ENCODE peak calls at places on chromosomes 12 and 14, in six cellular contexts. N is fibroblast of lung, B is GM23338, F is MM.1S, H is PC-3, J is mammary epithelial cell. M is an unnamed sample.

GRCh38 chr12:108166505-108166904 is 37.4 kb downstream of the WSCD2 start:
- DNase-seq in N (no peak), B (no peak), F (no peak), H (no peak), J (no peak), M (no peak)

GRCh38 chr14:58133739-58134138 is 18.3 kb downstream of the ARMH4 start:
- DNase-seq in N (peak; percentile 89), B (no peak), F (no peak), H (peak; percentile 97), J (peak; percentile 67), M (no peak)

GRCh38 chr12:44930972-44931600 is 55.0 kb upstream of the NELL2 start:
- DNase-seq in N (peak; percentile 49), B (peak; percentile 95), F (peak; percentile 84), H (peak; percentile 86), J (peak; percentile 47), M (peak; percentile 56)

GRCh38 chr12:46260153-46260912 is 8.5 kb downstream of the SLC38A1 start:
- DNase-seq in N (peak; percentile 69), B (peak; percentile 88), F (no peak), H (peak; percentile 25), J (no peak), M (peak; percentile 39)

GRCh38 chr12:57219993-57220728 is 3.6 kb downstream of the NXPH4 start:
- DNase-seq in N (no peak), B (peak; percentile 44), F (no peak), H (no peak), J (no peak), M (no peak)

GRCh38 chr12:54384591-54385041 is at the start of gene ZNF385A:
- DNase-seq in N (no peak), B (no peak), F (no peak), H (no peak), J (no peak), M (no peak)

GRCh38 chr12:3964404-3964803 is 91.2 kb upstream of the PARP11 start:
- DNase-seq in N (no peak), B (peak; percentile 85), F (peak; percentile 58), H (no peak), J (no peak), M (no peak)

GRCh38 chr12:131378861-131379665 is 331.8 kb upstream of the SFSWAP start:
- DNase-seq in N (no peak), B (no peak), F (no peak), H (no peak), J (no peak), M (no peak)

GRCh38 chr14:79417961-79418360 is 793.3 kb downstream of the DIO2 start:
- DNase-seq in N (peak; percentile 45), B (no peak), F (no peak), H (no peak), J (no peak), M (no peak)

GRCh38 chr12:460301-461230 is 827 bp downstream of the B4GALNT3 start:
- DNase-seq in N (peak; percentile 15), B (peak; percentile 50), F (no peak), H (no peak), J (peak; percentile 14), M (no peak)
- TF ChIP-seq EZH2 in N (no peak), B (no peak), F (no peak), H (no peak), J (no peak), M (no peak)

GRCh38 chr12:52259850-52260249 is 14.6 kb upstream of the KRT86 start:
- DNase-seq in N (no peak), B (no peak), F (no peak), H (no peak), J (no peak), M (no peak)

GRCh38 chr12:52257074-52257551 is 17.3 kb upstream of the KRT86 start:
- DNase-seq in N (no peak), B (no peak), F (no peak), H (no peak), J (no peak), M (no peak)

GRCh38 chr12:52256165-52256935 is 18.1 kb upstream of the KRT86 start:
- DNase-seq in N (no peak), B (no peak), F (no peak), H (peak; percentile 17), J (no peak), M (peak; percentile 29)

GRCh38 chr12:52260351-52261210 is 13.9 kb upstream of the KRT86 start:
- DNase-seq in N (peak; percentile 78), B (no peak), F (no peak), H (peak; percentile 34), J (no peak), M (no peak)

GRCh38 chr12:52258335-52258901 is 16.0 kb upstream of the KRT86 start:
- DNase-seq in N (peak; percentile 47), B (peak; percentile 75), F (no peak), H (no peak), J (no peak), M (no peak)
- TF ChIP-seq EZH2 in N (peak; percentile 76), B (peak; percentile 14), F (no peak), H (no peak), J (no peak), M (no peak)

GRCh38 chr12:31323466-31324115 is 2.4 kb downstream of the SINHCAF start:
- DNase-seq in N (no peak), B (peak; percentile 56), F (peak; percentile 12), H (no peak), J (peak; percentile 52), M (no peak)

GRCh38 chr12:31325524-31325875 is 450 bp downstream of the SINHCAF start:
- DNase-seq in N (no peak), B (no peak), F (peak; percentile 13), H (no peak), J (no peak), M (no peak)

GRCh38 chr12:31322651-31323248 is 3.2 kb downstream of the SINHCAF start:
- DNase-seq in N (peak; percentile 78), B (peak; percentile 51), F (no peak), H (no peak), J (peak; percentile 34), M (peak; percentile 53)

GRCh38 chr12:31324845-31325523 is 966 bp downstream of the SINHCAF start:
- DNase-seq in N (peak; percentile 55), B (peak; percentile 38), F (peak; percentile 51), H (peak; percentile 47), J (peak; percentile 61), M (no peak)

GRCh38 chr12:31324116-31324844 is 1.7 kb downstream of the SINHCAF start:
- DNase-seq in N (peak; percentile 83), B (peak; percentile 76), F (peak; percentile 71), H (peak; percentile 65), J (peak; percentile 72), M (peak; percentile 84)
- TF ChIP-seq EZH2 in N (no peak), B (no peak), F (no peak), H (no peak), J (no peak), M (no peak)

GRCh38 chr14:56794088-56794556 is 16.2 kb downstream of the OTX2 start:
- DNase-seq in N (no peak), B (peak; percentile 90), F (no peak), H (no peak), J (no peak), M (no peak)
- TF ChIP-seq EZH2 in N (no peak), B (no peak), F (no peak), H (no peak), J (no peak), M (no peak)

M was measured in PC-9.